ENCODE peak calls at places on chromosomes 16 and 17, in ten cellular contexts. C is MV-4-11; A is glutamatergic neuron; R is activated T-cell treated with anti-CD3 and anti-CD28 coated beads, Interleukin-2, amount 50 U/mL, for 48 hours; K is activated CD8-positive, alpha-beta T cell treated with anti-CD3 and anti-CD28 coated beads for 36 hours; L is hepatic stellate cell; N is NCI-H2029; M is GM23248; T is T-helper 9 cell; V is WTC11. H is an unnamed sample.

GRCh38 chr17:57954421-57955182 is 610 bp downstream of the CUEDC1 start:
- DNase-seq in C (no peak), A (peak; percentile 71), R (no peak), K (no peak), L (peak; percentile 84), N (no peak), M (peak; percentile 84), T (peak; percentile 4), V (peak; percentile 70), H (no peak)

GRCh38 chr16:85256190-85256739 is 144.0 kb upstream of the CIBAR2 start:
- DNase-seq in C (no peak), A (no peak), R (no peak), K (no peak), L (no peak), N (no peak), M (no peak), T (no peak), V (no peak), H (no peak)

GRCh38 chr17:55301521-55302406 is 37.0 kb downstream of the HLF start:
- DNase-seq in C (no peak), A (no peak), R (no peak), K (no peak), L (no peak), N (no peak), M (peak; percentile 23), T (no peak), V (no peak), H (no peak)

GRCh38 chr17:63558441-63558840 is 8.2 kb downstream of the DCAF7 start:
- DNase-seq in C (no peak), A (no peak), R (no peak), K (no peak), L (no peak), N (no peak), M (no peak), T (no peak), V (no peak), H (no peak)

GRCh38 chr16:72371307-72372081 is 199.5 kb upstream of the PMFBP1 start:
- DNase-seq in C (no peak), A (no peak), R (no peak), K (peak; percentile 10), L (no peak), N (peak; percentile 1), M (peak; percentile 50), T (no peak), V (peak; percentile 44), H (no peak)

GRCh38 chr16:30813821-30814189 is 26.8 kb upstream of the ZNF629 start:
- DNase-seq in C (peak; percentile 38), A (no peak), R (no peak), K (no peak), L (no peak), N (no peak), M (no peak), T (no peak), V (no peak), H (no peak)

GRCh38 chr17:57379237-57380054 is 123.1 kb downstream of the MSI2 start:
- DNase-seq in C (peak; percentile 40), A (no peak), R (peak; percentile 54), K (peak; percentile 57), L (peak; percentile 48), N (no peak), M (no peak), T (no peak), V (no peak), H (peak; percentile 85)

GRCh38 chr17:37791434-37791833 is 46.6 kb upstream of the HNF1B start:
- DNase-seq in C (peak; percentile 57), A (no peak), R (peak; percentile 47), K (peak; percentile 80), L (no peak), N (no peak), M (peak; percentile 40), T (peak; percentile 8), V (peak; percentile 30), H (no peak)